ENCODE peak calls at places on chromosomes 13 and 19, in nine cellular contexts. C is right lobe of liver; Z is CD8-positive, alpha-beta memory T cell; Q is HL-60; O is lower leg skin; N is Caco-2; R is endodermal cell; T is left lung; E is MG63. G is an unnamed sample.

GRCh38 chr19:5154799-5155426 is 185.7 kb downstream of the PTPRS start:
- DNase-seq in R (no peak), N (no peak), C (peak; percentile 15), E (no peak), Q (no peak), O (no peak), Z (no peak), T (no peak), G (no peak)

GRCh38 chr13:33114146-33114545 is 97.9 kb downstream of the KL start:
- DNase-seq in O (no peak), C (no peak), N (no peak), T (no peak), E (no peak), Q (no peak), Z (no peak), R (no peak), G (no peak)

GRCh38 chr13:40317980-40318327 is 348.5 kb downstream of the FOXO1 start:
- DNase-seq in T (no peak), O (no peak), N (no peak), C (no peak), E (no peak), R (no peak), Q (no peak), Z (no peak), G (no peak)

GRCh38 chr13:39036212-39036611 is 1.7 kb downstream of the PROSER1 start:
- DNase-seq in R (no peak), Z (no peak), O (no peak), E (no peak), C (no peak), N (no peak), T (no peak), Q (peak; percentile 66), G (no peak)

GRCh38 chr13:112132142-112132541 is 65.2 kb downstream of the SOX1 start:
- DNase-seq in T (no peak), N (no peak), C (no peak), Q (no peak), Z (no peak), O (no peak), E (no peak), R (no peak), G (no peak)

GRCh38 chr13:48125794-48126228 is 30.9 kb upstream of the MED4 start:
- DNase-seq in C (no peak), N (no peak), T (no peak), Z (no peak), O (no peak), Q (no peak), R (no peak), E (no peak), G (peak; percentile 32)

GRCh38 chr19:51794865-51795490 is at the start of gene FPR3:
- DNase-seq in E (no peak), Z (no peak), Q (no peak), O (no peak), N (no peak), R (no peak), C (no peak), T (no peak), G (no peak)

GRCh38 chr13:34294483-34295129 is 476.7 kb downstream of the RFC3 start:
- DNase-seq in Q (no peak), E (peak; percentile 12), Z (no peak), N (no peak), R (no peak), O (no peak), C (no peak), T (no peak), G (no peak)

GRCh38 chr19:40822161-40822560 is 23.2 kb downstream of the EGLN2 start:
- DNase-seq in R (peak; percentile 44), N (peak; percentile 26), T (peak; percentile 60), Q (no peak), E (no peak), Z (no peak), O (no peak), C (no peak), G (no peak)

GRCh38 chr19:38700350-38700932 is 43.8 kb downstream of the CAPN12 start:
- DNase-seq in Q (no peak), Z (no peak), O (no peak), C (no peak), N (peak; percentile 67), T (no peak), R (no peak), E (no peak), G (no peak)

GRCh38 chr19:56566904-56567273 is 379 bp upstream of the ZNF470 start:
- DNase-seq in O (peak; percentile 37), Q (peak; percentile 35), N (peak; percentile 51), C (peak; percentile 51), R (no peak), Z (no peak), E (peak; percentile 8), T (peak; percentile 87), G (no peak)

GRCh38 chr13:45321230-45321629 is 19.8 kb downstream of the TPT1 start:
- DNase-seq in R (no peak), T (no peak), Z (no peak), O (no peak), Q (no peak), N (no peak), E (no peak), C (no peak), G (no peak)

GRCh38 chr13:21012211-21012610 is 49.2 kb downstream of the LATS2 start:
- DNase-seq in C (no peak), E (no peak), T (no peak), Z (no peak), O (no peak), Q (no peak), N (no peak), R (peak; percentile 5), G (no peak)

DNA sequence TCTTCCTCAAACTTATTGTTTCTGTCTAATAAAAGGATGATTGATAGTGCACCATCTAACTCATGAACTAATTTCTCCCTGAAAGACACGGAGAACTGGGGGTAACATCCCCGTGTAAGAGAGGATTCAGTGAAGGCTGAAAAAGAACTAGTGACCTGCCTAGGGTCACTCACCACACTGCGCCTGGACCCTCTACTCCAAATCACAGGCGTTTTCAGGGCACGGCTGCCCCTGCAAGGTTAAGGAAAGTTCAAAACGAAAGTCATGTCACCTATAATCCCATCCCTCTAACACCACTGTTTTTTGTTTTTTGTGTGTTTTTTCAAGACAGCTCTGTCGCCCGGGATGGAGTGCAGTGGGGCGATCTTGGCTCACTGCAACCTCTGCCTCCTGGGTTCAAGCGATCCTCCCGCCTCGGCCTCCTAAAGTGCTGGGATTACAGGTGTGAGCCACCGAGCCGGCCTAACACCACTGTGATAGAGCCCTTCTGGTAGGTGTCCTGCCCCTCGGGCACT is 8.7 kb downstream of the URAD start:
- DNase-seq in O (no peak), T (no peak), E (no peak), C (no peak), Z (no peak), R (no peak), N (no peak), Q (no peak), G (no peak)
- H3K4me3 ChIP-seq in O (no peak overlapping the region), T (no peak overlapping the region), E (no peak overlapping the region), C (no peak overlapping the region), Z (no peak overlapping the region), R (no peak overlapping the region), N (peak overlapping the region; percentile 61), Q (no peak overlapping the region), G (no peak overlapping the region)

GRCh38 chr13:114161028-114161556 is 18.0 kb upstream of the CFAP97D2 start:
- DNase-seq in Z (no peak), T (peak; percentile 62), R (no peak), C (no peak), Q (no peak), O (no peak), N (no peak), E (no peak), G (no peak)

GRCh38 chr13:114162533-114162922 is 16.5 kb upstream of the CFAP97D2 start:
- DNase-seq in N (no peak), Q (no peak), Z (no peak), C (no peak), E (no peak), T (no peak), O (no peak), R (no peak), G (no peak)

GRCh38 chr13:114164027-114164426 is 15.0 kb upstream of the CFAP97D2 start:
- DNase-seq in Z (no peak), O (no peak), R (no peak), N (no peak), C (no peak), Q (no peak), T (no peak), E (no peak), G (no peak)

GRCh38 chr13:114164681-114165429 is 14.2 kb upstream of the CFAP97D2 start:
- DNase-seq in T (no peak), N (no peak), Z (no peak), O (no peak), R (no peak), E (no peak), Q (no peak), C (no peak), G (no peak)

GRCh38 chr13:114161644-114162532 is 17.2 kb upstream of the CFAP97D2 start:
- DNase-seq in C (peak; percentile 52), R (no peak), O (no peak), N (peak; percentile 28), Z (peak; percentile 18), E (peak; percentile 69), Q (peak; percentile 17), T (peak; percentile 92), G (no peak)
- H3K4me3 ChIP-seq in C (no peak overlapping the region), R (no peak overlapping the region), O (no peak overlapping the region), N (no peak overlapping the region), Z (peak overlapping the region; percentile 47), E (no peak overlapping the region), Q (no peak overlapping the region), T (peak overlapping the region; percentile 22), G (no peak overlapping the region)

GRCh38 chr19:3987619-3988371 is 2.5 kb upstream of the EEF2 start:
- DNase-seq in Q (peak; percentile 65), C (peak; percentile 89), O (peak; percentile 75), R (peak; percentile 92), Z (peak; percentile 85), E (peak; percentile 68), T (peak; percentile 96), N (peak; percentile 80), G (no peak)

GRCh38 chr19:3985643-3986259 is 488 bp upstream of the EEF2 start:
- DNase-seq in O (peak; percentile 15), E (no peak), T (no peak), N (no peak), C (no peak), R (peak; percentile 44), Q (no peak), Z (no peak), G (no peak)

GRCh38 chr19:3984584-3984907 is 717 bp downstream of the EEF2 start:
- DNase-seq in N (no peak), Q (no peak), T (no peak), R (peak; percentile 50), O (peak; percentile 17), C (no peak), Z (no peak), E (no peak), G (no peak)

GRCh38 chr19:3984908-3985642 is at the start of gene EEF2:
- DNase-seq in N (peak; percentile 83), T (peak; percentile 95), R (peak; percentile 94), O (peak; percentile 82), E (peak; percentile 63), Q (peak; percentile 94), C (peak; percentile 91), Z (peak; percentile 86), G (peak; percentile 67)

GRCh38 chr19:3986260-3987041 is 1.2 kb upstream of the EEF2 start:
- DNase-seq in Z (peak; percentile 51), E (peak; percentile 36), C (no peak), Q (peak; percentile 62), N (peak; percentile 73), R (peak; percentile 81), T (no peak), O (no peak), G (no peak)
- H3K4me3 ChIP-seq in Z (peak overlapping the region; percentile 90), E (peak overlapping the region; percentile 97), C (peak overlapping the region; percentile 99), Q (peak overlapping the region; percentile 89), N (peak overlapping the region; percentile 37), R (peak overlapping the region; percentile 93), T (peak overlapping the region; percentile 94), O (no peak overlapping the region), G (peak overlapping the region; percentile 71)

GRCh38 chr13:94947392-94947791 is 235.0 kb upstream of the SOX21 start:
- DNase-seq in E (no peak), N (no peak), O (no peak), C (no peak), Z (no peak), R (no peak), T (no peak), Q (no peak), G (no peak)
- H3K4me3 ChIP-seq in E (no peak overlapping the region), N (no peak overlapping the region), O (no peak overlapping the region), C (no peak overlapping the region), Z (no peak overlapping the region), R (no peak overlapping the region), T (no peak overlapping the region), Q (no peak overlapping the region), G (no peak overlapping the region)

G was measured in skeletal muscle cell.